ENCODE peak calls at places on chromosomes 4 and X, in five cellular contexts. S is left lung, V is cardiac muscle cell, N is tibial nerve, E is WERI-Rb-1. T is an unnamed sample.

GRCh38 chrX:22742174-22742573 is 257.6 kb upstream of the DDX53 start:
- DNase-seq in S (no peak), V (peak), N (no peak), E (no peak), T (no peak)

GRCh38 chr4:121308328-121308663 is 72.5 kb downstream of the QRFPR start:
- DNase-seq in S (no peak), V (peak), N (no peak), E (no peak), T (no peak)

GRCh38 chrX:128781506-128781905 is 729.3 kb upstream of the ACTRT1 start:
- DNase-seq in S (no peak), V (peak), N (no peak), E (peak), T (peak)

GRCh38 chrX:11103751-11104150 is 7.4 kb upstream of the HCCS start:
- DNase-seq in S (no peak), V (no peak), N (no peak), E (no peak), T (no peak)

GRCh38 chr4:80266267-80266901 is at the start of gene FGF5:
- DNase-seq in S (peak), V (peak), N (peak), E (peak), T (no peak)

GRCh38 chr4:176584031-176584430 is 208.7 kb downstream of the VEGFC start:
- DNase-seq in S (no peak), V (no peak), N (no peak), E (no peak), T (no peak)

GRCh38 chr4:146175541-146176453 is at the start of gene LSM6:
- DNase-seq in S (peak), V (peak), N (peak), E (peak), T (peak)

GRCh38 chr4:44845309-44845708 is 119.0 kb upstream of the GNPDA2 start:
- DNase-seq in S (no peak), V (no peak), N (no peak), E (no peak), T (no peak)

GRCh38 chr4:184713887-184714286 is 20.0 kb downstream of the CENPU start:
- DNase-seq in S (no peak), V (no peak), N (no peak), E (no peak), T (no peak)

GRCh38 chr4:75715105-75715799 is 9.1 kb upstream of the USO1 start:
- DNase-seq in S (no peak), V (no peak), N (no peak), E (no peak), T (no peak)

GRCh38 chrX:135985123-135985973 is at the start of gene SLC9A6:
- DNase-seq in S (peak), V (peak), N (peak), E (peak), T (peak)
- H3K27ac ChIP-seq in S (peak), V (peak), N (peak), E (peak), T (peak)

GRCh38 chr4:182190306-182190705 is 52.9 kb upstream of the TENM3 start:
- DNase-seq in S (no peak), V (peak), N (no peak), E (peak), T (no peak)
- TF ChIP-seq CTCF in S (no peak), V (no peak), N (no peak), E (no peak), T (no peak)

DNA sequence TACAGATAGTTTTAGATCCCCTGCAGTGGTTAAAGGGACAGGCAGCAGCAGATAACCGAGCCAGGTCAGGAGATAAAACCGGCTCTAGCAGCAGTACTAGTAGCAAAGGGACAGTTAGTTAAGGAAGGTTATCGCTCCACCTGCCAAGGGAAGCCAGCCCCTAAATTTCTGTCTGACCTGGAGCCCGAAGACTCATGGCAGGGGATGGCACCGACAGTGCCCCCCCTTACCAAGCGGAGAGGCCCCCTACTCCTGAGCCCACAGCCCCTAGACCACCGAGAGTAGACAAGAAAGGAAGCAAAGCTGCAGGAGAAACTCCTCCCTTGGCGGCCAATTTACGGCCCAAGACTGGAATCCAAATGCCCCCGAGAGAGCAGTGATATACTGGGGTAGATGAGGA is 61.3 kb upstream of the MAGEC2 start:
- DNase-seq in S (no peak), V (no peak), N (no peak), E (no peak), T (no peak)
- H3K27ac ChIP-seq in S (no peak), V (no peak), N (no peak), E (no peak), T (no peak)

GRCh38 chr4:83767017-83767541 is 231.2 kb downstream of the GPAT3 start:
- DNase-seq in S (no peak), V (no peak), N (no peak), E (no peak), T (no peak)

GRCh38 chr4:83768146-83768545 is 232.2 kb downstream of the GPAT3 start:
- DNase-seq in S (no peak), V (no peak), N (no peak), E (no peak), T (no peak)

GRCh38 chr4:83772680-83773079 is 236.8 kb downstream of the GPAT3 start:
- DNase-seq in S (no peak), V (no peak), N (no peak), E (no peak), T (no peak)

DNA sequence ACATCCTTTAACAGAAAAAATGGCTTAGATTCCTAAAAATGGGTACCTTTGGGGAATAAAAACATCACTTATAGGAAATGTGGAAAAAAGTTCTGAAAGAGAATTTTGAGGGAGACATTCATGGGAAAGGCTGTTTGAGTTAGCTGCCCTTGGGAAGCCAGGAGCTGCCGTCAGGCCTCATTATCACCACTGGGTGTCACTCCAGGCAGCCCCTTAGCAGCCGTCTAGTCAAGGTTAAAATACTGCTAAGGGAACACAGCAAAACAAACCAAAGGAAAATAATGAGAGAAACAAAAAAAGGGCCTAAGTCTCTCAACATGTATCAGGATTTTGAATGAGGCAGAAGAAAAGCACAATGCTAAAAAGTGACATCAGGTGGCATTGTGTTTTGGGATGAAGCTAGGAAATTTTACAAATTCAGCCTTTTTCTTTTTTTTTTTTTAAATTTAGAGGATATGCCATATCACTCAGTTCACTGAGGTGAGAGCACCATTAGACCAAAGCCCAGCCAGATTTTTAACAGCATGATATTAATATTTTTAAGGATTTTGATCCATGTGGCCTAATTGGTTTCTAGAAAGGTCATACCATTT is 235.3 kb downstream of the GPAT3 start:
- DNase-seq in S (peak), V (peak), N (no peak), E (peak), T (no peak)
- TF ChIP-seq CTCF in S (peak), V (peak), N (no peak), E (peak), T (no peak)

DNA sequence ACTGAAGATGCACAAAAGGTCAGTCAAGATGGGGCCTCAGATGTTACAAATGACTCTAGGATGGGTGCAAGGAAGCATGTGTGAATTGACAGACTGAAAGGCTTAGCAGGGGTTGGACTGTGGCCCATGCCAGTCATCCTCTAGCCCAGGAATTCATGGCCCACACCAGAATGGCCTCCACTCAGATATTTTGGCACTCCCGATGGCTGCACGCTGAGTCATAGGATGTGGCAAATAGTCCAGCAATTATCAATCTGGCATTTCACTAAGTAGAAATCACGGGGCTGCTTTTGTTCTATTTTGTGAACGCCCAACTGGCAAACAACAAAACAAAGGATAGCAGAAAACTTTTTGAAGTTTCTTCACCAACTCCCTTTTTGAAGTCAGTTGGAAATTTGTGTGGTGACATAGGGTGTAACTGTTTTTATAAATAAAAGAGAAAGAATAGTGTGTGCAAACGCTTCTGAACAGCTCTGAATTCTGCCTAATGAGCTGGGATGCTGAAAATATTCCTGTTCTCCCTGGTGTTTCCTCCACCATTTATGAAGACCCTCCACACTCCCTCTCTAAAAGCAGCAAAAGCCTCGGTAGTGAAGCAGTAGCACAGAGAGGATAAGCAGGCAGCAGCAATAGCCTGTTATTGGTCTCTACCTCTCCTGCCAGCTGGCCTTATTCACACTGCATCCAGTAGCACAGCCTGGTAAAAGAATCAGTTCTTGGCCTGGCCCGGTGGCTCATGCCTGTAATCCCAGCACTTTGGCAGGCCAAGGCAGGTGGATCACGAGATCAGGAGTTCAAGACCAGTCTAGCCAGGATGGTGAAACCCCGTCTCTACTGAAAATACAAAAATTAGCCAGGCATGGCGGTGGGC is 406.2 kb downstream of the IQCM start:
- DNase-seq in S (no peak), V (peak), N (no peak), E (no peak), T (no peak)
- H3K27ac ChIP-seq in S (no peak), V (no peak), N (peak), E (no peak), T (no peak)

T was measured in CD4-positive, alpha-beta T cell.